ENCODE peak calls at places on chromosomes 3 and 15, in six cellular contexts. X is WERI-Rb-1, I is HCT116, L is cardiac fibroblast, W is heart right ventricle, M is astrocyte. C is an unnamed sample.

GRCh38 chr3:180657094-180657493 is 22.2 kb downstream of the CCDC39 start:
- DNase-seq in X (no peak), I (no peak), L (no peak), W (no peak), M (no peak), C (no peak)

GRCh38 chr3:140277886-140278285 is 342.9 kb downstream of the CLSTN2 start:
- DNase-seq in X (peak), I (no peak), L (no peak), W (no peak), M (no peak), C (no peak)

GRCh38 chr3:50563867-50564266 is 3.7 kb downstream of the C3orf18 start:
- DNase-seq in X (no peak), I (no peak), L (no peak), W (no peak), M (no peak), C (no peak)

GRCh38 chr3:159234306-159234705 is 432.5 kb downstream of the MFSD1 start:
- DNase-seq in X (no peak), I (no peak), L (peak), W (no peak), M (peak), C (no peak)

GRCh38 chr15:76844096-76844495 is 61.0 kb downstream of the SCAPER start:
- DNase-seq in X (no peak), I (no peak), L (peak), W (no peak), M (peak), C (no peak)

GRCh38 chr3:94137377-94137776 is 74.5 kb downstream of the NSUN3 start:
- DNase-seq in X (no peak), I (no peak), L (no peak), W (no peak), M (peak), C (no peak)

GRCh38 chr3:38648659-38649499 is 608 bp downstream of the SCN5A start:
- DNase-seq in X (no peak), I (no peak), L (no peak), W (no peak), M (no peak), C (no peak)

GRCh38 chr3:30073622-30074021 is 532.8 kb upstream of the TGFBR2 start:
- DNase-seq in X (no peak), I (peak), L (no peak), W (no peak), M (no peak), C (no peak)

GRCh38 chr3:139108253-139108969 is 63.7 kb upstream of the PRR23C start:
- DNase-seq in X (no peak), I (no peak), L (no peak), W (no peak), M (no peak), C (no peak)

GRCh38 chr15:45871121-45871855 is 236.5 kb downstream of the SQOR start:
- DNase-seq in X (no peak), I (no peak), L (peak), W (no peak), M (peak), C (no peak)

GRCh38 chr3:150240891-150241290 is 167.2 kb upstream of the TSC22D2 start:
- DNase-seq in X (no peak), I (no peak), L (no peak), W (no peak), M (no peak), C (no peak)

GRCh38 chr3:40309925-40310635 is 573 bp downstream of the EIF1B start:
- DNase-seq in X (no peak), I (no peak), L (peak), W (peak), M (peak), C (no peak)

GRCh38 chr15:101244889-101245668 is 6.8 kb downstream of the CHSY1 start:
- DNase-seq in X (no peak), I (no peak), L (no peak), W (no peak), M (no peak), C (no peak)

GRCh38 chr15:63460210-63461135 is 43.9 kb upstream of the USP3 start:
- DNase-seq in X (no peak), I (no peak), L (no peak), W (no peak), M (no peak), C (no peak)

GRCh38 chr3:186380622-186381380 is 18.8 kb upstream of the DGKG start:
- DNase-seq in X (no peak), I (no peak), L (peak), W (peak), M (peak), C (no peak)

GRCh38 chr15:49604625-49605409 is 15.8 kb downstream of the FAM227B start:
- DNase-seq in X (no peak), I (no peak), L (no peak), W (no peak), M (no peak), C (no peak)

GRCh38 chr15:49605588-49605987 is 15.0 kb downstream of the FAM227B start:
- DNase-seq in X (no peak), I (no peak), L (no peak), W (no peak), M (no peak), C (no peak)

GRCh38 chr15:49610166-49610918 is 10.3 kb downstream of the FAM227B start:
- DNase-seq in X (no peak), I (no peak), L (peak), W (no peak), M (no peak), C (no peak)

GRCh38 chr15:49606594-49606993 is 14.0 kb downstream of the FAM227B start:
- DNase-seq in X (no peak), I (no peak), L (no peak), W (no peak), M (no peak), C (no peak)
- TF ChIP-seq CTCF in X (no peak), I (peak), L (peak), W (no peak), M (peak), C (peak)

DNA sequence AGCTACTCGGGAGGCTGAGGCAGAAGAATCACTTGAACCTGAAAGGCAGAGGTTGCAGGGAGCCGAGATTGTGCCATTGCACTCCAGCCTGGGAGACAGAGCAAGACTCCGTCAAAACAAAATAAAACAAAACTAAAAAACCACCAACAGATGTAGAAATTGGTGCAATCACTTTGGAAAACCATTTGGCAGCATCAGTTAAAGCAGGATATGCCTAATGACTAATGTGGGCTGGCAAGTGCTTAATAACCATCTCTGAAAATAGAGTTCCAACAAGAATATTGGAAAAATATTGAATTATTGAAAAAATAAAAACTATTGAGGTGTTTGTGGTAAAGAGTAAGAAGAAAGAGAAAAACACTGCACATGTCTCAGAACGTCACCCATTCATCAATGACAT is 16.1 kb upstream of the RTP3 start:
- DNase-seq in X (no peak), I (no peak), L (no peak), W (no peak), M (no peak), C (no peak)
- H3K4me3 ChIP-seq in X (no peak), I (no peak), L (no peak), W (no peak), M (no peak), C (no peak)

DNA sequence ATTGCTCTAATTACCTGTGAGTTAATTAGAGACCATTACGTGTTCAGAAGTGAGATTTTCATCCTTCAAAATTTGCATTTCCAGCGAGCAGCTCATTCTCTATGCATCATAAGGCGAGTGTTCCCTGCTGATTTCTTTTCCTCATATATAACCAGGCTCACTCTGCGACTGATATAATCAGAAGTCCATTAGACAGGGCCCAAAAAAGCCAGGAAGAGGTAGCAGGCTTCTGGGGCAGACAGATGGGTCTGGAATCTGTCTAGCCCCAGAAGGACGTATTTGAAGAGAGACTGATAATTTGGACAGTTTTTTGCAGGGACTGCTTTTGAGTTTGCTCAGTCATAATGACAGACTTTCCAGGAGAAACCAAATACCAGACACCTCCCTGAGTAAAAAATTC is 158.6 kb downstream of the MTHFS start:
- DNase-seq in X (no peak), I (no peak), L (no peak), W (no peak), M (no peak), C (no peak)
- TF ChIP-seq CTCF in X (no peak), I (no peak), L (no peak), W (no peak), M (no peak), C (no peak)

DNA sequence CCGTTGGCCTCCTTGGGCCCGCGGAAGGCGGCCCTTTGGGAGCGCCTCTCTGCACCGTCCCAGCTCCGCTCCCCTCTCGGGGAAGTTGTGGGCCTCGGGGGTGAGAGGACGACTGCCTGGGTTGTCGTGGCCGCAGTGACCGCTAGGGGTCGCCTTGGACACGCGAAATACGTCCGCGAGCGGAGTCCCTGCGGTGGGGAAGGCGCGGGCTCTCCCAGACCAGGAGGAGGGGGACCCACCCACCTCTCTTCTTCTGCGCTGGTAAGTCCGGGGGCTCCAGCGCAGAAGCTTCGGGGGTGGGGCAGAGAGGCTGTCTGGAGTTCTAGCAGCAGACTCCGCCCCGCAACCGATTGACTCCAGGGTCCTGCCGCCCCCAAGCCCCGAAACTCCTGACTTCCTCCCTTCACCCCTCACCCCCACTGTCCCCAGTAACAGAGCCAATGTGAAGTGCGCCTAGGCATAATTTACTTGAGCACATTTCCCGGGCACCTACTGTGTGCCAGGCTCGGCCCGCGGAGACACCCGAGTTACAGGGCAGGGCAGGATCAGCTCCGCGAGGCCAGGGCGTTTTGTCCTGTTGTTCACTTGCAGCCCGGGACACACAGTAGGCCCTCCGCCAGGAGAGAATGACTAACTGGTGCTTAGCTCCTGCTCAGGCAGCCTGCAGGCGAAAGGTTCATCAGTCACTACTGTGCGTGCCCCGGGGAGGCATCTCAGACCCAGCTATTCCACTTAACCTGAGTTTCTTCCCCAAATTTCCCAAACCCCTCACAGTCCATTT is 32.8 kb downstream of the DNASE1L3 start:
- DNase-seq in X (peak), I (peak), L (peak), W (peak), M (peak), C (no peak)
- H3K4me3 ChIP-seq in X (no peak), I (peak), L (peak), W (peak), M (peak), C (peak)

DNA sequence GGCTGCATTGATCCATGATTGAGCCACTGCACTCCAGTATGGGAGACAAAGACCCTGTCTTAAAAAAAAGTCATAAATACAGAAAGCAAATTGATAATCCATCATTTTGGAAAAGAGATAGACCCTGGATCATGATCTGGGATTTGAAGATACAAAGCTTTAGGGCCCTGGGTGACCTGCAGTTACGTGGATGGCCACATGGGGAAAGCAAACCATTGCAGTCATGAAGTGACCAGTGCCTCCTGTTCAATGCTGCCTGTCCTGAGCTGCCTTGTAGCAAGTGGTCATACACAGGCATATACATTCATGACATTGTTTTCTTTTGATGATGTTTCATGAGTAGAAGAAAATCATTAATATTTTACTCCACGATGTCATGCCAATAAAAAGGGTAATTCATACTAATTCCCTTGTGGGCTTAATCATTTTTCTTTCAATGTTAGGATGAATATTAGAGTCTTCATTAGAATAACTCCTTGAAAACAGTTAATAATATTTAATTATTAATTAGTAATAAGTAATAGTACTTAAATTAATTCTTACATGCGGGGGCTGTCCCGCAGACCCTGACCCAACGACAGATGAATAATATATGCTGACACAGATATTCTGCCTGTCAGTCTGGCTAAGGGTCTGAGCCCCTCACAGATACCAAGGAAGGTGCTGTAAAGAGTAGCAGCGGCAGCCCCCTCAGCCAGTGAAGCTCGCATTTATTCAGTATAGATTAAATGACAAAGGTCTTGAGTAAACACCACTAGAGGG is 109.0 kb upstream of the UNC13C start:
- DNase-seq in X (peak), I (no peak), L (peak), W (no peak), M (no peak), C (no peak)
- TF ChIP-seq CTCF in X (peak), I (peak), L (peak), W (peak), M (peak), C (no peak)

GRCh38 chr15:69414702-69415161 is 583 bp downstream of the KIF23 start:
- DNase-seq in X (peak), I (peak), L (peak), W (no peak), M (peak), C (peak)

GRCh38 chr15:69412701-69413100 is 1.4 kb upstream of the KIF23 start:
- DNase-seq in X (no peak), I (no peak), L (no peak), W (no peak), M (no peak), C (no peak)

GRCh38 chr15:69417581-69417980 is 3.4 kb downstream of the KIF23 start:
- DNase-seq in X (no peak), I (no peak), L (peak), W (no peak), M (no peak), C (no peak)

GRCh38 chr15:69413822-69414701 is at the start of gene KIF23:
- DNase-seq in X (peak), I (peak), L (peak), W (peak), M (peak), C (peak)

GRCh38 chr15:69415381-69415780 is 1.2 kb downstream of the KIF23 start:
- DNase-seq in X (no peak), I (no peak), L (peak), W (no peak), M (peak), C (no peak)
- H3K4me3 ChIP-seq in X (peak), I (peak), L (peak), W (no peak), M (peak), C (peak)

GRCh38 chr3:138046955-138047354 is 37.0 kb downstream of the CLDN18 start:
- DNase-seq in X (no peak), I (no peak), L (peak), W (no peak), M (no peak), C (no peak)

GRCh38 chr3:138046084-138046483 is 36.1 kb downstream of the CLDN18 start:
- DNase-seq in X (no peak), I (no peak), L (no peak), W (peak), M (no peak), C (no peak)

GRCh38 chr3:138051946-138052802 is 42.2 kb downstream of the CLDN18 start:
- DNase-seq in X (peak), I (peak), L (peak), W (peak), M (no peak), C (no peak)

GRCh38 chr3:138047596-138048195 is 37.7 kb downstream of the CLDN18 start:
- DNase-seq in X (no peak), I (no peak), L (no peak), W (no peak), M (no peak), C (no peak)

DNA sequence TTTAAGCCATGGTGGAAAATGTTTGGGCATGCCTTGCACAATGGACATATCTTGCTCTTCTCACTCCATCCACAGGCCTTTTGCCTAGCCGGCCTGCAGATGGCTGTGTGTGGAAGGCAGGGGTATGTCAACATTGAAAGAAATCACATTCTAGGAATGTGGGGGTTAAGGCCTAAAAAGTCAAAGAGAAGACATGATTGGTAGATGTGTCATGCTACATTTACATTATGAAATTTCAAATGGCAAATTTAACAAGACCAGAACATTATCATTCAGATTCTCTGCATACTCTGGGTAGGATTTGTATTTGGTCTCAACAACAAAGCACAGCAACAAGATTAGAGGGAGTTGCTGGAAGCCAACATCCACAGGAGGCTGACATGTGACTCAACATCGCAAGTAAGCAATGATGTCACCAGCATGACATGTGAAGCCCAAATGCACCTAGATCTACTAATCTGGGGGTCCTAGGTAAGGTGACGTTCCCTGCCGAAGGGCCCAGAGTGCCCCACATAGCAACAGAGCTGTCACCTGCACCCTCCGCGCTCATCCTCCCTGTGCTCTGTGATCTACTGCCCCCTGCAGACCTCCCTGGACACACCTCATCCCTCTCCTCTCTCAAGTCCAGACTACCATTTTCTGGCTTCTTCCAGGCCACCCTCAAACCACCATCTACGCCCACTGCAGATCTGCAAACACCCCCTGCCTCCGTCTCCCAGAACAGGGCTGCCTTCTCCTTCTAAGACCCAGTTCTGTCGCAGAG is 39.4 kb downstream of the CLDN18 start:
- DNase-seq in X (no peak), I (no peak), L (peak), W (no peak), M (peak), C (no peak)
- TF ChIP-seq CTCF in X (peak), I (no peak), L (peak), W (peak), M (no peak), C (peak)

GRCh38 chr15:85029221-85029620 is 47.6 kb downstream of the PDE8A start:
- DNase-seq in X (no peak), I (no peak), L (no peak), W (no peak), M (no peak), C (no peak)

GRCh38 chr15:85028416-85028815 is 46.8 kb downstream of the PDE8A start:
- DNase-seq in X (peak), I (no peak), L (no peak), W (no peak), M (no peak), C (no peak)

GRCh38 chr15:85025516-85026279 is 44.0 kb downstream of the PDE8A start:
- DNase-seq in X (no peak), I (no peak), L (no peak), W (no peak), M (no peak), C (no peak)

GRCh38 chr15:85026304-85027032 is 44.8 kb downstream of the PDE8A start:
- DNase-seq in X (no peak), I (no peak), L (peak), W (peak), M (no peak), C (no peak)

GRCh38 chr15:85027033-85027380 is 45.4 kb downstream of the PDE8A start:
- DNase-seq in X (no peak), I (no peak), L (no peak), W (no peak), M (no peak), C (no peak)
- H3K4me3 ChIP-seq in X (no peak), I (no peak), L (no peak), W (no peak), M (no peak), C (no peak)

C was measured in LNCaP clone FGC.